ENCODE peak calls at places on chromosome 12, in five cellular contexts. One of them, this sample, is unnamed.

GRCh38 chr12:51262758-51263177 is 7.4 kb downstream of the SMAGP start:
- DNase-seq in stomach: peak
- DNase-seq in AG04450: no peak
- DNase-seq in transverse colon: peak
- DNase-seq in mammary epithelial cell: peak
- DNase-seq in this sample: peak

GRCh38 chr12:106753526-106753925 is 21.0 kb upstream of the RIC8B start:
- DNase-seq in transverse colon: peak
- DNase-seq in AG04450: no peak
- DNase-seq in stomach: peak
- DNase-seq in mammary epithelial cell: no peak
- DNase-seq in this sample: no peak

GRCh38 chr12:116969615-116970575 is 59.1 kb downstream of the FBXW8 start:
- DNase-seq in stomach: no peak
- DNase-seq in AG04450: no peak
- DNase-seq in transverse colon: no peak
- DNase-seq in mammary epithelial cell: no peak
- DNase-seq in this sample: no peak

GRCh38 chr12:78241472-78241871 is 410.8 kb downstream of the NAV3 start:
- DNase-seq in mammary epithelial cell: no peak
- DNase-seq in stomach: no peak
- DNase-seq in AG04450: no peak
- DNase-seq in transverse colon: no peak
- DNase-seq in this sample: no peak

GRCh38 chr12:121989951-121990647 is 31.6 kb upstream of the BCL7A start:
- DNase-seq in AG04450: no peak
- DNase-seq in transverse colon: no peak
- DNase-seq in stomach: no peak
- DNase-seq in mammary epithelial cell: no peak
- DNase-seq in this sample: no peak

GRCh38 chr12:119176267-119177055 is 2.3 kb upstream of the HSPB8 start:
- DNase-seq in mammary epithelial cell: peak
- DNase-seq in stomach: peak
- DNase-seq in AG04450: peak
- DNase-seq in transverse colon: peak
- DNase-seq in this sample: no peak

GRCh38 chr12:130465626-130466025 is 127.9 kb downstream of the PIWIL1 start:
- DNase-seq in mammary epithelial cell: no peak
- DNase-seq in stomach: no peak
- DNase-seq in transverse colon: no peak
- DNase-seq in AG04450: no peak
- DNase-seq in this sample: no peak

GRCh38 chr12:130127909-130128763 is 34.1 kb upstream of the FZD10 start:
- DNase-seq in mammary epithelial cell: no peak
- DNase-seq in transverse colon: no peak
- DNase-seq in AG04450: no peak
- DNase-seq in stomach: no peak
- DNase-seq in this sample: no peak

GRCh38 chr12:3313655-3314305 is 177.2 kb upstream of the PRMT8 start:
- DNase-seq in AG04450: no peak
- DNase-seq in transverse colon: no peak
- DNase-seq in stomach: no peak
- DNase-seq in mammary epithelial cell: no peak
- DNase-seq in this sample: no peak

GRCh38 chr12:47082963-47083621 is 3.3 kb upstream of the AMIGO2 start:
- DNase-seq in stomach: no peak
- DNase-seq in transverse colon: no peak
- DNase-seq in mammary epithelial cell: peak
- DNase-seq in AG04450: peak
- DNase-seq in this sample: peak

GRCh38 chr12:19591951-19592350 is 152.7 kb downstream of the AEBP2 start:
- DNase-seq in transverse colon: no peak
- DNase-seq in mammary epithelial cell: no peak
- DNase-seq in stomach: no peak
- DNase-seq in AG04450: no peak
- DNase-seq in this sample: no peak

GRCh38 chr12:8899835-8900234 is 14.5 kb upstream of the PHC1 start:
- DNase-seq in stomach: no peak
- DNase-seq in AG04450: no peak
- DNase-seq in transverse colon: no peak
- DNase-seq in mammary epithelial cell: no peak
- DNase-seq in this sample: no peak

GRCh38 chr12:51118706-51119105 is 35.3 kb upstream of the CSRNP2 start:
- DNase-seq in stomach: no peak
- DNase-seq in mammary epithelial cell: peak
- DNase-seq in transverse colon: no peak
- DNase-seq in AG04450: peak
- DNase-seq in this sample: peak

GRCh38 chr12:22626429-22626828 is 1.5 kb downstream of the ETNK1 start:
- DNase-seq in transverse colon: no peak
- DNase-seq in mammary epithelial cell: peak
- DNase-seq in AG04450: no peak
- DNase-seq in stomach: no peak
- DNase-seq in this sample: no peak

GRCh38 chr12:11807453-11807852 is 158.0 kb downstream of the ETV6 start:
- DNase-seq in AG04450: no peak
- DNase-seq in stomach: no peak
- DNase-seq in mammary epithelial cell: no peak
- DNase-seq in transverse colon: no peak
- DNase-seq in this sample: no peak

GRCh38 chr12:25553083-25553482 is at the start of gene LMNTD1:
- DNase-seq in transverse colon: no peak
- DNase-seq in stomach: no peak
- DNase-seq in AG04450: no peak
- DNase-seq in mammary epithelial cell: peak
- DNase-seq in this sample: peak

GRCh38 chr12:104498211-104498801 is 41.6 kb downstream of the CHST11 start:
- DNase-seq in mammary epithelial cell: no peak
- DNase-seq in AG04450: no peak
- DNase-seq in stomach: no peak
- DNase-seq in transverse colon: no peak
- DNase-seq in this sample: no peak

GRCh38 chr12:79512068-79512467 is 178.7 kb downstream of the PAWR start:
- DNase-seq in stomach: no peak
- DNase-seq in mammary epithelial cell: no peak
- DNase-seq in AG04450: no peak
- DNase-seq in transverse colon: no peak
- DNase-seq in this sample: no peak
- TF ChIP-seq CTCF in stomach: no peak
- TF ChIP-seq CTCF in mammary epithelial cell: peak
- TF ChIP-seq CTCF in AG04450: no peak
- TF ChIP-seq CTCF in transverse colon: no peak
- TF ChIP-seq CTCF in this sample: peak

GRCh38 chr12:109291117-109291516 is 18.0 kb downstream of the FOXN4 start:
- DNase-seq in AG04450: no peak
- DNase-seq in mammary epithelial cell: no peak
- DNase-seq in stomach: no peak
- DNase-seq in transverse colon: no peak
- DNase-seq in this sample: no peak
- H3K4me3 ChIP-seq in AG04450: no peak
- H3K4me3 ChIP-seq in mammary epithelial cell: no peak
- H3K4me3 ChIP-seq in stomach: peak
- H3K4me3 ChIP-seq in transverse colon: peak
- H3K4me3 ChIP-seq in this sample: no peak

DNA sequence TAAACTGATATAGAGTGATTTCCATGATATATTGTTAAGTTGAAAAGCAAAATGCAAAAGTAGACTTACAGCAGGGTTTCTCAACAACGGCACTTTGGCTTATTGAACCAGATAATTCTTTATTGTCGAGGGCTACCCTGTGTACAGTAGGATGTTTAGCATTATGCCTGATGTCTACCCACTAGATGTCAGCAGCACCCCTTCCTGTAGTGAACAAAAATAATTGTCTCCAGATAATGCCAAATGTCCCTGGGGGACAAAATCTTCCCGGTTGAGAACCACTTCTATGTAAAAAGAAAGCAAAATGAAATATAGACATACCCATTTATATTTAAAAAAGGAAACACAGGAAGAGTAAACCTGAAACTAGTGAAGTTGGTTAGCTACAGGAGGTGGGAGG is 32.4 kb downstream of the ABCD2 start:
- DNase-seq in stomach: no peak
- DNase-seq in transverse colon: no peak
- DNase-seq in AG04450: no peak
- DNase-seq in mammary epithelial cell: peak
- DNase-seq in this sample: no peak
- TF ChIP-seq CTCF in stomach: no peak
- TF ChIP-seq CTCF in transverse colon: peak
- TF ChIP-seq CTCF in AG04450: peak
- TF ChIP-seq CTCF in mammary epithelial cell: peak
- TF ChIP-seq CTCF in this sample: peak

DNA sequence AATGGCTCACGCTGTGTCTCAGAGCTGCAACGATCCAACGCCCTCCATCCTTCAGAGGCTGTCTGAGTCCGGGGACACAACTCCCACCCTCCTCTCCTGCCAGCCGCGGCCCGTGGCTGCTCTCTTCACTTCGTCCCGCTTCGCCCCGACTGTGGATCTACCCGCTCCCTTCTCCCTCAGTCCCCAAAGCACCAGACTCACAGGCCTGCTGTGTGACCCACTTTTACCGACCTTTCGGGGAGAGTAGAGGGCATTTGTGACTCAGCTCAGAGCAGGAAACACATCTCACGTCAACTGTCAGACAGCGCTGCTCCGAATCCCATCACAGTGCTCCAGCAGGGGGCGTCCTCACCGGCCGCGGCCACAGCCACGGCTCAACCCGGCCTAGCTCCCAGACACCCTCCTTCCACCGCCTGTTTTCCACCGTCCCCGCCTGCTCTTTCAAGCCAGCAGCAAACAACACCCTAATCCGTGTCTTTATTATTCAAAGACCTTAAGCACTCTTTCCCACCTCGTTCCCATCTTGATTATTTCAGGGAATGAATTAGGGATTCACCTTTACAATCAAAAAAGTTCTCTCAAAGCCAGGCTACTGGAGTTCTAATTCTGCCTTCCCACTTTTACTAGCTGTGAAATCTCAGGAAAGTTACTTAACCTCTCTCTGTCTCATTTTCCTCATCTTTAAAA is 5.0 kb upstream of the AQP2 start:
- DNase-seq in stomach: peak
- DNase-seq in mammary epithelial cell: peak
- DNase-seq in AG04450: peak
- DNase-seq in transverse colon: peak
- DNase-seq in this sample: no peak
- H3K4me3 ChIP-seq in stomach: peak
- H3K4me3 ChIP-seq in mammary epithelial cell: no peak
- H3K4me3 ChIP-seq in AG04450: peak
- H3K4me3 ChIP-seq in transverse colon: peak
- H3K4me3 ChIP-seq in this sample: no peak

GRCh38 chr12:124709722-124710656 is 142.6 kb upstream of the NCOR2 start:
- DNase-seq in stomach: no peak
- DNase-seq in AG04450: peak
- DNase-seq in mammary epithelial cell: no peak
- DNase-seq in transverse colon: no peak
- DNase-seq in this sample: no peak
- TF ChIP-seq CTCF in stomach: no peak
- TF ChIP-seq CTCF in AG04450: peak
- TF ChIP-seq CTCF in mammary epithelial cell: no peak
- TF ChIP-seq CTCF in transverse colon: no peak
- TF ChIP-seq CTCF in this sample: peak

GRCh38 chr12:992647-993046 is 1.6 kb downstream of the ERC1 start:
- DNase-seq in stomach: no peak
- DNase-seq in transverse colon: no peak
- DNase-seq in AG04450: no peak
- DNase-seq in mammary epithelial cell: no peak
- DNase-seq in this sample: no peak
- H3K4me3 ChIP-seq in stomach: no peak
- H3K4me3 ChIP-seq in transverse colon: peak
- H3K4me3 ChIP-seq in AG04450: peak
- H3K4me3 ChIP-seq in mammary epithelial cell: peak
- H3K4me3 ChIP-seq in this sample: peak

GRCh38 chr12:13350946-13351345 is 154.4 kb downstream of the EMP1 start:
- DNase-seq in mammary epithelial cell: no peak
- DNase-seq in transverse colon: no peak
- DNase-seq in stomach: no peak
- DNase-seq in AG04450: no peak
- DNase-seq in this sample: no peak

GRCh38 chr12:13345722-13346121 is 149.2 kb downstream of the EMP1 start:
- DNase-seq in AG04450: no peak
- DNase-seq in mammary epithelial cell: no peak
- DNase-seq in transverse colon: no peak
- DNase-seq in stomach: no peak
- DNase-seq in this sample: no peak

GRCh38 chr12:13350381-13350780 is 153.9 kb downstream of the EMP1 start:
- DNase-seq in mammary epithelial cell: no peak
- DNase-seq in AG04450: no peak
- DNase-seq in stomach: no peak
- DNase-seq in transverse colon: no peak
- DNase-seq in this sample: no peak

GRCh38 chr12:13348464-13348863 is 151.9 kb downstream of the EMP1 start:
- DNase-seq in transverse colon: no peak
- DNase-seq in stomach: no peak
- DNase-seq in AG04450: no peak
- DNase-seq in mammary epithelial cell: no peak
- DNase-seq in this sample: no peak

GRCh38 chr12:13347241-13348043 is 150.9 kb downstream of the EMP1 start:
- DNase-seq in AG04450: no peak
- DNase-seq in transverse colon: no peak
- DNase-seq in stomach: no peak
- DNase-seq in mammary epithelial cell: peak
- DNase-seq in this sample: peak
- TF ChIP-seq CTCF in AG04450: no peak
- TF ChIP-seq CTCF in transverse colon: no peak
- TF ChIP-seq CTCF in stomach: no peak
- TF ChIP-seq CTCF in mammary epithelial cell: no peak
- TF ChIP-seq CTCF in this sample: peak

GRCh38 chr12:53749986-53750811 is 1.6 kb downstream of the CISTR start:
- DNase-seq in mammary epithelial cell: no peak
- DNase-seq in transverse colon: no peak
- DNase-seq in stomach: no peak
- DNase-seq in AG04450: no peak
- DNase-seq in this sample: no peak
- H3K4me3 ChIP-seq in mammary epithelial cell: no peak
- H3K4me3 ChIP-seq in transverse colon: peak
- H3K4me3 ChIP-seq in stomach: peak
- H3K4me3 ChIP-seq in AG04450: no peak
- H3K4me3 ChIP-seq in this sample: peak

This sample was measured in epithelial cell of proximal tubule.